ENCODE peak calls at places on chromosomes 5 and 9, in eight cellular contexts. One of them, this sample, is unnamed.

GRCh38 chr9:124030969-124031451 is 19.4 kb downstream of the LHX2 start:
- DNase-seq in astrocyte: peak; percentile 87
- DNase-seq in aorta: no peak
- DNase-seq in adrenal gland: no peak
- DNase-seq in stomach: no peak
- DNase-seq in testis: no peak
- DNase-seq in Peyer's patch: no peak
- DNase-seq in tibial nerve: no peak
- DNase-seq in this sample: no peak

GRCh38 chr5:126912607-126913006 is 117.8 kb downstream of the MARCHF3 start:
- DNase-seq in astrocyte: peak; percentile 31
- DNase-seq in aorta: no peak
- DNase-seq in adrenal gland: no peak
- DNase-seq in stomach: no peak
- DNase-seq in testis: no peak
- DNase-seq in Peyer's patch: no peak
- DNase-seq in tibial nerve: no peak
- DNase-seq in this sample: no peak

GRCh38 chr5:131548190-131548589 is 86.8 kb downstream of the RAPGEF6 start:
- DNase-seq in astrocyte: no peak
- DNase-seq in aorta: no peak
- DNase-seq in adrenal gland: no peak
- DNase-seq in stomach: no peak
- DNase-seq in testis: no peak
- DNase-seq in Peyer's patch: no peak
- DNase-seq in tibial nerve: no peak
- DNase-seq in this sample: no peak

GRCh38 chr9:129253820-129254381 is 75.8 kb upstream of the IER5L start:
- DNase-seq in astrocyte: no peak
- DNase-seq in aorta: peak; percentile 91
- DNase-seq in adrenal gland: peak; percentile 72
- DNase-seq in stomach: no peak
- DNase-seq in testis: peak; percentile 94
- DNase-seq in Peyer's patch: peak; percentile 43
- DNase-seq in tibial nerve: no peak
- DNase-seq in this sample: no peak

GRCh38 chr9:87141124-87141523 is 193.8 kb upstream of the GAS1 start:
- DNase-seq in astrocyte: no peak
- DNase-seq in aorta: no peak
- DNase-seq in adrenal gland: no peak
- DNase-seq in stomach: no peak
- DNase-seq in testis: no peak
- DNase-seq in Peyer's patch: no peak
- DNase-seq in tibial nerve: no peak
- DNase-seq in this sample: no peak

GRCh38 chr9:13035822-13036221 is 243.7 kb downstream of the MPDZ start:
- DNase-seq in astrocyte: no peak
- DNase-seq in aorta: no peak
- DNase-seq in adrenal gland: no peak
- DNase-seq in stomach: no peak
- DNase-seq in testis: no peak
- DNase-seq in Peyer's patch: no peak
- DNase-seq in tibial nerve: no peak
- DNase-seq in this sample: no peak

GRCh38 chr9:71681708-71682268 is 86.5 kb downstream of the CEMIP2 start:
- DNase-seq in astrocyte: peak; percentile 88
- DNase-seq in aorta: no peak
- DNase-seq in adrenal gland: no peak
- DNase-seq in stomach: no peak
- DNase-seq in testis: no peak
- DNase-seq in Peyer's patch: no peak
- DNase-seq in tibial nerve: no peak
- DNase-seq in this sample: no peak

GRCh38 chr5:33023649-33024048 is 312.5 kb downstream of the NPR3 start:
- DNase-seq in astrocyte: peak; percentile 56
- DNase-seq in aorta: no peak
- DNase-seq in adrenal gland: no peak
- DNase-seq in stomach: no peak
- DNase-seq in testis: no peak
- DNase-seq in Peyer's patch: no peak
- DNase-seq in tibial nerve: no peak
- DNase-seq in this sample: no peak

GRCh38 chr9:91039125-91039834 is 237.7 kb downstream of the SYK start:
- DNase-seq in astrocyte: no peak
- DNase-seq in aorta: no peak
- DNase-seq in adrenal gland: no peak
- DNase-seq in stomach: no peak
- DNase-seq in testis: no peak
- DNase-seq in Peyer's patch: peak; percentile 41
- DNase-seq in tibial nerve: no peak
- DNase-seq in this sample: no peak

GRCh38 chr9:89436963-89437625 is 60.8 kb downstream of the SEMA4D start:
- DNase-seq in astrocyte: no peak
- DNase-seq in aorta: no peak
- DNase-seq in adrenal gland: no peak
- DNase-seq in stomach: peak; percentile 84
- DNase-seq in testis: no peak
- DNase-seq in Peyer's patch: peak; percentile 80
- DNase-seq in tibial nerve: no peak
- DNase-seq in this sample: no peak

GRCh38 chr5:137833463-137833862 is 34.2 kb upstream of the MYOT start:
- DNase-seq in astrocyte: peak; percentile 96
- DNase-seq in aorta: no peak
- DNase-seq in adrenal gland: peak; percentile 79
- DNase-seq in stomach: no peak
- DNase-seq in testis: no peak
- DNase-seq in Peyer's patch: no peak
- DNase-seq in tibial nerve: no peak
- DNase-seq in this sample: peak; percentile 46

GRCh38 chr5:137828664-137829063 is 39.0 kb upstream of the MYOT start:
- DNase-seq in astrocyte: no peak
- DNase-seq in aorta: no peak
- DNase-seq in adrenal gland: no peak
- DNase-seq in stomach: no peak
- DNase-seq in testis: no peak
- DNase-seq in Peyer's patch: no peak
- DNase-seq in tibial nerve: no peak
- DNase-seq in this sample: no peak

GRCh38 chr5:137831526-137831925 is 36.1 kb upstream of the MYOT start:
- DNase-seq in astrocyte: no peak
- DNase-seq in aorta: no peak
- DNase-seq in adrenal gland: no peak
- DNase-seq in stomach: no peak
- DNase-seq in testis: no peak
- DNase-seq in Peyer's patch: no peak
- DNase-seq in tibial nerve: no peak
- DNase-seq in this sample: no peak

GRCh38 chr5:137834498-137834897 is 33.2 kb upstream of the MYOT start:
- DNase-seq in astrocyte: no peak
- DNase-seq in aorta: no peak
- DNase-seq in adrenal gland: no peak
- DNase-seq in stomach: no peak
- DNase-seq in testis: no peak
- DNase-seq in Peyer's patch: no peak
- DNase-seq in tibial nerve: no peak
- DNase-seq in this sample: no peak

DNA sequence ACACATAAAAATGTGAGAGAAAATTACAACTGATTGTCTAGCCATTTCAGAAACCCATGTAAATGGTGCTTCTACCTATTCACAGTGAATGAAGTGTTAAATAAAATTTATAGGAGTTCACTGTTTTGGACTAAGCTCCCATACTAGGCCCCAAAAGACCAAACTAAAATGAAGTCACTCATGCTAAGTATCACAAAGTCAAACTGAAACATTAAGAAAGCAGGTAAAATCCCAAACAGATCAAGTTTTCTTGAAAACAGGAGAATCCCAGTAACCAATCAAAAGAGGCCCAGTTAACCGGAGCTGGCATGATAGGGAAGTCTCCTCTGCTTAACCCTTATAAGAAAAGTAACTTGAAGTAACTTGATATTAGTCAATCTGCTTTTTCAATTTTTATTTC is 35.2 kb upstream of the MYOT start:
- DNase-seq in astrocyte: no peak
- DNase-seq in aorta: no peak
- DNase-seq in adrenal gland: no peak
- DNase-seq in stomach: no peak
- DNase-seq in testis: no peak
- DNase-seq in Peyer's patch: no peak
- DNase-seq in tibial nerve: no peak
- DNase-seq in this sample: no peak
- H3K27ac ChIP-seq in astrocyte: no peak overlapping the region
- H3K27ac ChIP-seq in aorta: no peak overlapping the region
- H3K27ac ChIP-seq in adrenal gland: no peak overlapping the region
- H3K27ac ChIP-seq in stomach: no peak overlapping the region
- H3K27ac ChIP-seq in testis: no peak overlapping the region
- H3K27ac ChIP-seq in Peyer's patch: no peak overlapping the region
- H3K27ac ChIP-seq in tibial nerve: no peak overlapping the region
- H3K27ac ChIP-seq in this sample: no peak overlapping the region

GRCh38 chr9:133119039-133119438 is 2.0 kb downstream of the RALGDS start:
- DNase-seq in astrocyte: no peak
- DNase-seq in aorta: no peak
- DNase-seq in adrenal gland: peak; percentile 64
- DNase-seq in stomach: no peak
- DNase-seq in testis: no peak
- DNase-seq in Peyer's patch: no peak
- DNase-seq in tibial nerve: no peak
- DNase-seq in this sample: no peak
- H3K4me3 ChIP-seq in astrocyte: no peak overlapping the region
- H3K4me3 ChIP-seq in aorta: no peak overlapping the region
- H3K4me3 ChIP-seq in adrenal gland: no peak overlapping the region
- H3K4me3 ChIP-seq in stomach: peak overlapping the region; percentile 90
- H3K4me3 ChIP-seq in testis: no peak overlapping the region
- H3K4me3 ChIP-seq in Peyer's patch: no peak overlapping the region
- H3K4me3 ChIP-seq in tibial nerve: peak overlapping the region; percentile 80
- H3K4me3 ChIP-seq in this sample: no peak overlapping the region

GRCh38 chr5:172775326-172776234 is 4.6 kb upstream of the DUSP1 start:
- DNase-seq in astrocyte: peak; percentile 58
- DNase-seq in aorta: no peak
- DNase-seq in adrenal gland: peak; percentile 94
- DNase-seq in stomach: peak; percentile 79
- DNase-seq in testis: no peak
- DNase-seq in Peyer's patch: no peak
- DNase-seq in tibial nerve: peak; percentile 92
- DNase-seq in this sample: no peak
- H3K4me1 ChIP-seq in astrocyte: peaks cover 47% of the 10 kb centered on the region
- H3K4me1 ChIP-seq in aorta: peaks cover 4% of the 10 kb centered on the region
- H3K4me1 ChIP-seq in adrenal gland: peaks cover 26% of the 10 kb centered on the region
- H3K4me1 ChIP-seq in stomach: peaks cover 71% of the 10 kb centered on the region
- H3K4me1 ChIP-seq in testis: peaks cover 32% of the 10 kb centered on the region
- H3K4me1 ChIP-seq in Peyer's patch: peaks cover 16% of the 10 kb centered on the region
- H3K4me1 ChIP-seq in tibial nerve: peaks cover 34% of the 10 kb centered on the region
- H3K4me1 ChIP-seq in this sample: peaks cover 84% of the 10 kb centered on the region

GRCh38 chr9:125495137-125496119 is 211.6 kb downstream of the MAPKAP1 start:
- DNase-seq in astrocyte: no peak
- DNase-seq in aorta: no peak
- DNase-seq in adrenal gland: no peak
- DNase-seq in stomach: no peak
- DNase-seq in testis: no peak
- DNase-seq in Peyer's patch: no peak
- DNase-seq in tibial nerve: no peak
- DNase-seq in this sample: no peak

GRCh38 chr9:125494555-125494920 is 212.5 kb downstream of the MAPKAP1 start:
- DNase-seq in astrocyte: no peak
- DNase-seq in aorta: no peak
- DNase-seq in adrenal gland: no peak
- DNase-seq in stomach: no peak
- DNase-seq in testis: no peak
- DNase-seq in Peyer's patch: no peak
- DNase-seq in tibial nerve: no peak
- DNase-seq in this sample: no peak

GRCh38 chr9:125493384-125493783 is 213.6 kb downstream of the MAPKAP1 start:
- DNase-seq in astrocyte: no peak
- DNase-seq in aorta: no peak
- DNase-seq in adrenal gland: no peak
- DNase-seq in stomach: peak; percentile 34
- DNase-seq in testis: no peak
- DNase-seq in Peyer's patch: no peak
- DNase-seq in tibial nerve: no peak
- DNase-seq in this sample: no peak

GRCh38 chr9:125492719-125493118 is 214.3 kb downstream of the MAPKAP1 start:
- DNase-seq in astrocyte: no peak
- DNase-seq in aorta: no peak
- DNase-seq in adrenal gland: no peak
- DNase-seq in stomach: no peak
- DNase-seq in testis: no peak
- DNase-seq in Peyer's patch: no peak
- DNase-seq in tibial nerve: no peak
- DNase-seq in this sample: no peak

GRCh38 chr9:125493861-125494554 is 213.0 kb downstream of the MAPKAP1 start:
- DNase-seq in astrocyte: no peak
- DNase-seq in aorta: no peak
- DNase-seq in adrenal gland: no peak
- DNase-seq in stomach: no peak
- DNase-seq in testis: no peak
- DNase-seq in Peyer's patch: no peak
- DNase-seq in tibial nerve: no peak
- DNase-seq in this sample: no peak
- H3K27ac ChIP-seq in astrocyte: no peak overlapping the region
- H3K27ac ChIP-seq in aorta: no peak overlapping the region
- H3K27ac ChIP-seq in adrenal gland: no peak overlapping the region
- H3K27ac ChIP-seq in stomach: peak overlapping the region; percentile 29
- H3K27ac ChIP-seq in testis: no peak overlapping the region
- H3K27ac ChIP-seq in Peyer's patch: no peak overlapping the region
- H3K27ac ChIP-seq in tibial nerve: no peak overlapping the region
- H3K27ac ChIP-seq in this sample: no peak overlapping the region

GRCh38 chr9:3898371-3899218 is 372.8 kb upstream of the RFX3 start:
- DNase-seq in astrocyte: no peak
- DNase-seq in aorta: peak; percentile 67
- DNase-seq in adrenal gland: no peak
- DNase-seq in stomach: peak; percentile 26
- DNase-seq in testis: no peak
- DNase-seq in Peyer's patch: peak; percentile 54
- DNase-seq in tibial nerve: no peak
- DNase-seq in this sample: no peak
- H3K4me3 ChIP-seq in astrocyte: no peak overlapping the region
- H3K4me3 ChIP-seq in aorta: no peak overlapping the region
- H3K4me3 ChIP-seq in adrenal gland: no peak overlapping the region
- H3K4me3 ChIP-seq in stomach: no peak overlapping the region
- H3K4me3 ChIP-seq in testis: no peak overlapping the region
- H3K4me3 ChIP-seq in Peyer's patch: no peak overlapping the region
- H3K4me3 ChIP-seq in tibial nerve: no peak overlapping the region
- H3K4me3 ChIP-seq in this sample: no peak overlapping the region

GRCh38 chr5:143583385-143583784 is 179.9 kb upstream of the NR3C1 start:
- DNase-seq in astrocyte: no peak
- DNase-seq in aorta: no peak
- DNase-seq in adrenal gland: no peak
- DNase-seq in stomach: no peak
- DNase-seq in testis: no peak
- DNase-seq in Peyer's patch: no peak
- DNase-seq in tibial nerve: no peak
- DNase-seq in this sample: no peak
- H3K4me1 ChIP-seq in astrocyte: no peaks in the 10 kb centered on the region
- H3K4me1 ChIP-seq in aorta: peaks cover 2% of the 10 kb centered on the region
- H3K4me1 ChIP-seq in adrenal gland: no peaks in the 10 kb centered on the region
- H3K4me1 ChIP-seq in stomach: no peaks in the 10 kb centered on the region
- H3K4me1 ChIP-seq in testis: no peaks in the 10 kb centered on the region
- H3K4me1 ChIP-seq in Peyer's patch: no peaks in the 10 kb centered on the region
- H3K4me1 ChIP-seq in tibial nerve: no peaks in the 10 kb centered on the region
- H3K4me1 ChIP-seq in this sample: no peaks in the 10 kb centered on the region

This sample was measured in SJSA1.